ENCODE peak calls at places on chromosomes 5 and 9, in four cellular contexts. Q is GM12878, T is HepG2, S is SK-N-SH. V is an unnamed sample.

GRCh38 chr9:33809506-33809905 is 7.5 kb upstream of the UBE2R2 start:
- DNase-seq in T (no peak), S (no peak), Q (no peak), V (no peak)

GRCh38 chr5:39072915-39073758 is 1.1 kb downstream of the RICTOR start:
- DNase-seq in T (peak), S (peak), Q (peak), V (peak)

GRCh38 chr9:101977614-101978210 is 239.3 kb upstream of the GRIN3A start:
- DNase-seq in T (peak), Q (no peak), S (peak), V (peak)

GRCh38 chr5:18882162-18882561 is 1105.8 kb downstream of the CDH18 start:
- DNase-seq in Q (no peak), S (no peak), T (no peak), V (no peak)

GRCh38 chr5:67246108-67246507 is 49.5 kb upstream of the CD180 start:
- DNase-seq in T (peak), S (peak), Q (peak), V (peak)

GRCh38 chr5:127505819-127506218 is 11.6 kb upstream of the PRRC1 start:
- DNase-seq in Q (no peak), T (no peak), S (no peak), V (no peak)

GRCh38 chr5:179914032-179914755 is 6.5 kb upstream of the TBC1D9B start:
- DNase-seq in S (no peak), T (peak), Q (no peak), V (no peak)

GRCh38 chr5:1471997-1472963 is 27.0 kb upstream of the SLC6A3 start:
- DNase-seq in T (no peak), S (no peak), Q (no peak), V (no peak)

GRCh38 chr9:33114746-33115145 is 38.3 kb upstream of the SMU1 start:
- DNase-seq in T (no peak), Q (no peak), S (no peak), V (no peak)

GRCh38 chr9:31119882-31120481 is 1264.5 kb upstream of the ACO1 start:
- DNase-seq in Q (no peak), T (peak), S (peak), V (no peak)

GRCh38 chr5:57828221-57828620 is 345.6 kb upstream of the ACTBL2 start:
- DNase-seq in Q (no peak), T (no peak), S (no peak), V (no peak)

GRCh38 chr9:36903541-36904435 is 130.3 kb downstream of the PAX5 start:
- DNase-seq in Q (peak), S (peak), T (peak), V (peak)

GRCh38 chr5:9347541-9348295 is 198.2 kb downstream of the SEMA5A start:
- DNase-seq in Q (no peak), T (no peak), S (no peak), V (no peak)

GRCh38 chr9:111754800-111755199 is 39.9 kb downstream of the SHOC1 start:
- DNase-seq in S (no peak), T (no peak), Q (no peak), V (no peak)

GRCh38 chr9:114899461-114899860 is 30.9 kb downstream of the TNFSF8 start:
- DNase-seq in Q (no peak), S (no peak), T (no peak), V (no peak)

GRCh38 chr5:88377240-88377639 is 108.6 kb upstream of the TMEM161B start:
- DNase-seq in Q (no peak), S (no peak), T (no peak), V (no peak)

GRCh38 chr5:154277499-154277898 is 87.0 kb downstream of the GALNT10 start:
- DNase-seq in Q (no peak), S (no peak), T (no peak), V (no peak)

GRCh38 chr5:80654054-80654390 is 430 bp upstream of the MSH3 start:
- DNase-seq in Q (no peak), S (peak), T (peak), V (peak)

GRCh38 chr5:36602711-36603321 is 3.6 kb upstream of the SLC1A3 start:
- DNase-seq in Q (no peak), S (no peak), T (no peak), V (no peak)

GRCh38 chr5:4097194-4097593 is 501.6 kb downstream of the IRX1 start:
- DNase-seq in Q (no peak), S (no peak), T (no peak), V (no peak)

GRCh38 chr9:128587453-128587852 is 35.1 kb downstream of the SPTAN1 start:
- DNase-seq in Q (peak), T (no peak), S (no peak), V (no peak)

GRCh38 chr9:114386886-114387677 is 700 bp downstream of the AKNA start:
- DNase-seq in T (no peak), S (no peak), Q (no peak), V (no peak)

GRCh38 chr5:176425138-176425537 is 8.8 kb upstream of the CLTB start:
- DNase-seq in S (no peak), Q (no peak), T (no peak), V (no peak)

GRCh38 chr5:128876848-128877387 is 88.4 kb upstream of the SLC27A6 start:
- DNase-seq in Q (no peak), T (no peak), S (no peak), V (no peak)

GRCh38 chr5:61178702-61179101 is 16.4 kb upstream of the SMIM15 start:
- DNase-seq in T (no peak), S (no peak), Q (no peak), V (no peak)

GRCh38 chr5:6087576-6087975 is 290.8 kb downstream of the MED10 start:
- DNase-seq in Q (no peak), T (no peak), S (no peak), V (no peak)

GRCh38 chr9:72883867-72884266 is 69.0 kb downstream of the ALDH1A1 start:
- DNase-seq in Q (no peak), S (no peak), T (no peak), V (no peak)

GRCh38 chr9:4086119-4087088 is 213.5 kb downstream of the GLIS3 start:
- DNase-seq in T (peak), Q (no peak), S (no peak), V (no peak)

GRCh38 chr9:120935383-120935857 is 8.8 kb upstream of the TRAF1 start:
- DNase-seq in T (no peak), Q (no peak), S (peak), V (peak)

GRCh38 chr9:8616419-8616818 is 816.8 kb upstream of the DMAC1 start:
- DNase-seq in Q (no peak), S (no peak), T (no peak), V (no peak)

GRCh38 chr5:6902094-6902493 is 188.9 kb downstream of the TENT4A start:
- DNase-seq in Q (no peak), S (no peak), T (no peak), V (no peak)

GRCh38 chr9:88076286-88077070 is 61.8 kb downstream of the SPATA31C2 start:
- DNase-seq in T (peak), Q (no peak), S (peak), V (peak)

GRCh38 chr5:149685494-149685893 is 44.6 kb upstream of the PPARGC1B start:
- DNase-seq in S (no peak), Q (no peak), T (no peak), V (no peak)

GRCh38 chr9:124206391-124206790 is 51.4 kb upstream of the NEK6 start:
- DNase-seq in T (no peak), S (no peak), Q (no peak), V (no peak)

DNA sequence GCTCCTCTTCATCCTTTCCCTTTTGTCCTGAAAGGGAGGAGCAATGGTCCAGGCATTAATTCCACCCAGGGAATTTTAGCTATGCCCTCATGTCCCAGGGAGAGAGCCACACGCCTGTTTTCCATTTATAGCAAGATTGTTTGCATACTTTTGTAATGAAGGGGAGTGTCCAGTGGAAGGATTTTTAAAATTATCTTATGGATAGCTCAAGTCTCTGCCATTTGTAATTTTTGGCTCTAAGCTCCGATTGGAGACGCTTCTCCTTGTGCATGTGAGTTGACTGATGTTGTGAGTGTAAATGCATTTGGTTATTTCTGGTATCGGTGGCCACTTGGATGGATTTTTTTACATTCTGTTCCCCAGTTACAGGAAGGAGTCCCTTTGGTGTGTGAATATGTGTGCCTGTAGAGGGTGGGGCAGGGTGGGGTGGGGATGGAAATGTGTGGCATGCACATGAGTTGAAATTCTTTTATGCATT is 7.2 kb upstream of the RPL26L1 start:
- DNase-seq in Q (no peak), T (no peak), S (no peak), V (no peak)
- TF ChIP-seq EP300 in Q (no peak), T (no peak), S (no peak), V (no peak)

GRCh38 chr9:211036-211435 is 3.6 kb upstream of the DOCK8 start:
- DNase-seq in T (no peak), Q (no peak), S (no peak), V (no peak)

GRCh38 chr9:212265-212664 is 2.4 kb upstream of the DOCK8 start:
- DNase-seq in Q (no peak), T (no peak), S (no peak), V (no peak)

GRCh38 chr9:211557-211956 is 3.1 kb upstream of the DOCK8 start:
- DNase-seq in Q (no peak), T (no peak), S (no peak), V (no peak)

GRCh38 chr9:215631-216155 is 1.0 kb downstream of the DOCK8 start:
- DNase-seq in T (no peak), S (no peak), Q (no peak), V (no peak)

DNA sequence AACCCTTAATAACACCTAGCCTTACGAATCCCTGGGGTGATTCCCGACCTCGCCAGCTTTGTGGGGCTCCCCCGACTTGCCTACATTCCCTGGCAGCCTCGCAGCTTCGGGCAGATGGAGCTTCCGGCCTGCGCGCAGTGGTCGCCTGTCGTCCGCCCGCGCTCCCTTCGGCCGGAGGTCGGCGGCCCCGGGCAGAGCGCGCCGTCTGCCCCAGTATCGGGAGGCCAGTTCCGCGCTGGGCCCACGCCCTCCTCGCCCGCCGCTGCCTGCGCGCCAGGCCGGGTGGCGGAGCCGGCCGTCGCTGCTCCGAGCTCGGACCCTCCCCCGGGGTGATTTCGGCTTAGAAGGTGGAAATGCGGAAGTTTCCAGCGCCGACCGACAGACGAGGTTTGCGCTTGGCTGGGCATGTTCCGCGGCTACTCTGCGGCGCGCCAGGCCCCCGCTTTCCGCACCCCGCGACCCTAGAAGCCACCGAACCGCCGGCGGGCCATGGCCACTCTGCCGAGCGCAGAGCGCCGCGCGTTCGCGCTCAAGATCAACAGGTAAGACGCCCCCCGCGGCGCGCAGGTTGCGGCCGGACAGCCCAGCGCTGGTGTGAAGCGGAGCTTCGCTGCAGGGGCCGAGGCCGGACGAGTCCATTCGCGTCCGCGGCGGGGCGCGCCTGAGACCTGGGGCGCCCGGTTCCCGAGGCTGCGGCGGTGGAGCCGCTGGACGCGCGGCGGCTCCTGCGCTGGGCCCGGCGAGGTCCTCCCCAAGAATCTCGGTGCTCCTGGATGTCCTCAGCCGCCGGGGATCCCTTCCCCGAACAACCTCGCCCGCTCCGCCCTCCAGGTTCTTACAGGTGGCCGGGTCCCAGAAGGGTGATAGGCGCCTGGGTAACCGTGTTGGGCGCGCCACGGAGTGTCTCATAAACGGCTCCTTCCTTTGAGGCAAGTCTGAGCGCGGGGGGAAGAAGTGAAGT is at the start of gene DOCK8:
- DNase-seq in S (peak), T (peak), Q (no peak), V (peak)
- TF ChIP-seq FOXM1 in S (no peak), T (no peak), Q (no peak), V (no peak)

GRCh38 chr5:140146523-140146842 is 20.7 kb downstream of the IGIP start:
- DNase-seq in S (no peak), T (no peak), Q (no peak), V (no peak)

GRCh38 chr5:140145223-140145622 is 19.5 kb downstream of the IGIP start:
- DNase-seq in T (no peak), S (no peak), Q (no peak), V (no peak)

GRCh38 chr5:140143521-140144258 is 18.0 kb downstream of the IGIP start:
- DNase-seq in T (no peak), Q (no peak), S (no peak), V (no peak)

GRCh38 chr5:140147460-140147859 is 21.7 kb downstream of the IGIP start:
- DNase-seq in S (no peak), Q (no peak), T (no peak), V (no peak)

DNA sequence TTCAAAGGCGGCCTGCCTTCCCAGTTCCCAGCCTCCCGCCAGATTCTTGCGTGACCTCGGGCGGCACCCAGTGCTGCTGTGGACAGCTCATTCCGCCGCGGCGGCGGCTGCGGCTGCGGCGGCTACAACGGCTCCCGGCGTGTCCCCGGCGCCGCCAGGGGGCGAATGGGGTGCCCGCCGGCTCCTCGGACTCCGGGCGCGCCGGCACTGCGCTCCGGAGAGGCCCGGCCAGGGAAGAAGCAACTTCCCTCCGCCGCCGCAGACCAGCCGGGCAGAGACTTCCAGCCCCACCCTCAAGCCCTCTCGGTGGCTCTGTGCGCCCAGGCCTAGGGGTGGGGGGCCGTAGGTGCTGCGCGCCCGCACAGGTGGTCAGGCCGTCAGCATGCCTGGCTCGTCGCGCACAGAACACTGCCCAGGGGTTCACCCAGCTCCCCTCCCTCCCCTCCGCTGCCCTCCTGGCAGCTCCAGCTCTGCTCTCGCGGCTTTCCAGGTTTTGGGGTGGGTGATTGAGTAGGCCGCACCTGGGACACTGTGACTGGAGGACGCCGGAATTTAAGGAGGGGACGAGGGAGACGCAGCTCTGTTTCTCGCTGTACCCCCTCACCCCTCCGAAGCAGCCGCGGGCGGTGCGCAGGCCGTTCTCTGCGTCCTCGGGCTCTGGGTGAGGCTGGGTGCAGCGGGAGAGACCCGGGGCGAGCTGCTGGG is 20.2 kb downstream of the IGIP start:
- DNase-seq in S (peak), Q (no peak), T (peak), V (peak)
- TF ChIP-seq RAD21 in S (peak), Q (peak), T (peak), V (peak)

GRCh38 chr9:95192631-95193030 is 124.9 kb downstream of the FANCC start:
- DNase-seq in Q (no peak), T (no peak), S (no peak), V (no peak)

GRCh38 chr9:95185931-95186330 is 131.6 kb downstream of the FANCC start:
- DNase-seq in Q (no peak), T (no peak), S (no peak), V (no peak)

GRCh38 chr9:95190413-95190812 is 127.1 kb downstream of the FANCC start:
- DNase-seq in S (no peak), Q (no peak), T (no peak), V (no peak)

GRCh38 chr9:95188459-95188858 is 129.1 kb downstream of the FANCC start:
- DNase-seq in T (no peak), Q (no peak), S (no peak), V (no peak)

DNA sequence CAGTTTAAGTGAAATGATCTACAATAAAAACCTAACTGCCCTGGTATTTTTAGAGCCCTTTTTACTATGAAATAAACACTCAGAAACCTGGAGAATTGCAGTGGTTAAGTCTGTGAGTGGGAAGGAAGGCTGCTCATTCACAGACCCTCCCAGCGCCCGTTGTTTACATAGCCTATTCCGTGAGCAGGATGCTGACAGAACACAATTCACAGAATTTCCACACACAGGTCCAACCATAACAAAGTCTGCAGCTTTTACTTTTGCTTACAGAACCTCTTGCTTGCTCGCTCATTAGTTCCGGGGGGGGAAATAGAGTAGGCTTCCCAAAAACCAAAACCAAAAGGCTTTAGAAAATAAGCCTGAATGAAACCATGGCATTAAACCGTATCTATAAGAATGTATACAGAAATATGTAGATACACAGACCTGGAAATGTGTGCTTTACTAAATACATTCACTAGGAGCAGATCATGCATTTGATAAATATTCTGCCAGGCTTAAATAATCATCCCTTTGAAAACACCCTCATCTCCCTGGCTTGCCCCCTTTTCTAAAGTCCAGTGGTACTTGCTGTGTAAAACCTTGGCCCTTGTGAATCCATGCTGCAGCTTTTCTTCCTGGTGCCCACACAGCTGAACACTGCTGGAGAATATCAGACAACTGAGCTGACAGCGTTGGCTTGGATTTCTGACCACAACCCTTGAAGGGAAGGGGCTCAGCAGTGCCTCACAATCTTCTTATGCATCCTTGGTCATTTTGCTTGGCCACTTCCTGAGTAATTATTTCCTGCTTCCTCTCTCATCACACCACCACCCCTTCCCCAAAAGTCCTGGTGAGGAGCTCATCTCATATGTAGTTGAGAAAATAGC is 128.0 kb downstream of the FANCC start:
- DNase-seq in Q (no peak), S (peak), T (peak), V (no peak)
- TF ChIP-seq EP300 in Q (no peak), S (no peak), T (no peak), V (no peak)

GRCh38 chr5:172845190-172845975 is 11.3 kb downstream of the ERGIC1 start:
- DNase-seq in Q (no peak), T (no peak), S (no peak), V (no peak)
- TF ChIP-seq FOXM1 in Q (no peak), T (no peak), S (no peak), V (no peak)

DNA sequence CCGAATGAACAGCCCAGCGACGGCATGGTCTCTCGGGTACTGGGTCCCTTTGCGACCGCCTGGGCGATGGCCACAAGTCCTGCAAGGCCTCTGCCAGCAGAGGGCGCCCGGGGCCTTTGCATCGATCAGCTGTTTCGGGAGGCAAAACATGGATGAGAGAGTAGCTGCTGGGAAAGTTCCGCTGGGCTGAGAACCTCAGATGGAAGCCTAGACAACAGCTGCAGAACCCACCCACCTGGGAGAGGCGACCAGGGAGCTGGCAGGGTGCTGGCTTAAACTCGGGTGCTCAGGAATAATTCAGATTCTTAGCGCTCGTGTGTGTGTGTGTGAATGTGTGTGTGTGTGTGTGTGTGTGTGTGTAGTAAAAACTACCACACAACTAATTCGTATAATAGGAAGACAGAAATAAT is 50.0 kb downstream of the TRIM32 start:
- DNase-seq in Q (peak), T (peak), S (peak), V (peak)
- TF ChIP-seq RAD21 in Q (peak), T (peak), S (peak), V (peak)

GRCh38 chr9:108270041-108270440 is 585.7 kb downstream of the ACTL7B start:
- DNase-seq in T (no peak), Q (no peak), S (no peak), V (peak)

GRCh38 chr9:108273988-108274387 is 581.8 kb downstream of the ACTL7B start:
- DNase-seq in Q (no peak), S (no peak), T (no peak), V (no peak)

GRCh38 chr9:108271236-108271635 is 584.5 kb downstream of the ACTL7B start:
- DNase-seq in Q (no peak), S (no peak), T (no peak), V (no peak)

GRCh38 chr9:108272350-108272899 is 583.4 kb downstream of the ACTL7B start:
- DNase-seq in Q (no peak), T (peak), S (peak), V (peak)

GRCh38 chr9:108271646-108272349 is 584.0 kb downstream of the ACTL7B start:
- DNase-seq in Q (no peak), T (peak), S (no peak), V (no peak)
- TF ChIP-seq EP300 in Q (no peak), T (no peak), S (no peak), V (no peak)

GRCh38 chr5:83503662-83504061 is 32.1 kb downstream of the VCAN start:
- DNase-seq in S (no peak), T (no peak), Q (no peak), V (no peak)
- TF ChIP-seq FOXM1 in S (no peak), T (no peak), Q (no peak), V (no peak)

V was measured in K562.